ENCODE peak calls at places on chromosomes 12 and 14, in eight cellular contexts. One of them, this sample, is unnamed.

GRCh38 chr14:73576391-73576790 is 7.4 kb downstream of the ACOT2 start:
- DNase-seq in fibroblast of mammary gland: no peak
- DNase-seq in iPS DF 19.7: no peak
- DNase-seq in ELF-1: no peak
- DNase-seq in mucosa of gallbladder: no peak
- DNase-seq in activated CD4-positive, CD25-positive, alpha-beta regulatory T cell: no peak
- DNase-seq in HuH-7: no peak
- DNase-seq in left ventricle myocardium inferior: no peak
- DNase-seq in this sample: no peak

GRCh38 chr12:11814362-11814761 is 164.9 kb downstream of the ETV6 start:
- DNase-seq in fibroblast of mammary gland: peak; percentile 74
- DNase-seq in iPS DF 19.7: no peak
- DNase-seq in ELF-1: no peak
- DNase-seq in mucosa of gallbladder: no peak
- DNase-seq in activated CD4-positive, CD25-positive, alpha-beta regulatory T cell: no peak
- DNase-seq in HuH-7: no peak
- DNase-seq in left ventricle myocardium inferior: no peak
- DNase-seq in this sample: peak; percentile 78

GRCh38 chr14:64191756-64192155 is 102.4 kb downstream of the ESR2 start:
- DNase-seq in fibroblast of mammary gland: peak; percentile 92
- DNase-seq in iPS DF 19.7: no peak
- DNase-seq in ELF-1: no peak
- DNase-seq in mucosa of gallbladder: no peak
- DNase-seq in activated CD4-positive, CD25-positive, alpha-beta regulatory T cell: no peak
- DNase-seq in HuH-7: no peak
- DNase-seq in left ventricle myocardium inferior: no peak
- DNase-seq in this sample: no peak

GRCh38 chr14:101478796-101479410 is 82.4 kb upstream of the DIO3 start:
- DNase-seq in fibroblast of mammary gland: no peak
- DNase-seq in iPS DF 19.7: no peak
- DNase-seq in ELF-1: no peak
- DNase-seq in mucosa of gallbladder: no peak
- DNase-seq in activated CD4-positive, CD25-positive, alpha-beta regulatory T cell: no peak
- DNase-seq in HuH-7: no peak
- DNase-seq in left ventricle myocardium inferior: no peak
- DNase-seq in this sample: no peak

GRCh38 chr12:46354111-46354798 is 18.3 kb downstream of the SLC38A2 start:
- DNase-seq in fibroblast of mammary gland: no peak
- DNase-seq in iPS DF 19.7: no peak
- DNase-seq in ELF-1: no peak
- DNase-seq in mucosa of gallbladder: no peak
- DNase-seq in activated CD4-positive, CD25-positive, alpha-beta regulatory T cell: no peak
- DNase-seq in HuH-7: no peak
- DNase-seq in left ventricle myocardium inferior: no peak
- DNase-seq in this sample: no peak

GRCh38 chr12:118188690-118189371 is 52.9 kb downstream of the PEBP1 start:
- DNase-seq in fibroblast of mammary gland: peak; percentile 55
- DNase-seq in iPS DF 19.7: no peak
- DNase-seq in ELF-1: no peak
- DNase-seq in mucosa of gallbladder: no peak
- DNase-seq in activated CD4-positive, CD25-positive, alpha-beta regulatory T cell: no peak
- DNase-seq in HuH-7: no peak
- DNase-seq in left ventricle myocardium inferior: peak; percentile 38
- DNase-seq in this sample: peak; percentile 82

GRCh38 chr12:122374707-122375106 is 47.8 kb downstream of the CLIP1 start:
- DNase-seq in fibroblast of mammary gland: no peak
- DNase-seq in iPS DF 19.7: no peak
- DNase-seq in ELF-1: no peak
- DNase-seq in mucosa of gallbladder: no peak
- DNase-seq in activated CD4-positive, CD25-positive, alpha-beta regulatory T cell: no peak
- DNase-seq in HuH-7: no peak
- DNase-seq in left ventricle myocardium inferior: no peak
- DNase-seq in this sample: no peak

GRCh38 chr12:121295123-121295745 is 1.3 kb downstream of the CAMKK2 start:
- DNase-seq in fibroblast of mammary gland: no peak
- DNase-seq in iPS DF 19.7: no peak
- DNase-seq in ELF-1: no peak
- DNase-seq in mucosa of gallbladder: no peak
- DNase-seq in activated CD4-positive, CD25-positive, alpha-beta regulatory T cell: no peak
- DNase-seq in HuH-7: peak; percentile 20
- DNase-seq in left ventricle myocardium inferior: no peak
- DNase-seq in this sample: no peak

GRCh38 chr14:35339761-35340406 is 47.7 kb downstream of the PSMA6 start:
- DNase-seq in fibroblast of mammary gland: no peak
- DNase-seq in iPS DF 19.7: no peak
- DNase-seq in ELF-1: no peak
- DNase-seq in mucosa of gallbladder: no peak
- DNase-seq in activated CD4-positive, CD25-positive, alpha-beta regulatory T cell: no peak
- DNase-seq in HuH-7: no peak
- DNase-seq in left ventricle myocardium inferior: no peak
- DNase-seq in this sample: peak; percentile 53

GRCh38 chr12:24776856-24777255 is 172.0 kb downstream of the BCAT1 start:
- DNase-seq in fibroblast of mammary gland: no peak
- DNase-seq in iPS DF 19.7: no peak
- DNase-seq in ELF-1: no peak
- DNase-seq in mucosa of gallbladder: no peak
- DNase-seq in activated CD4-positive, CD25-positive, alpha-beta regulatory T cell: no peak
- DNase-seq in HuH-7: no peak
- DNase-seq in left ventricle myocardium inferior: no peak
- DNase-seq in this sample: no peak

GRCh38 chr12:57166971-57167371 is 19.6 kb upstream of the LRP1-AS start:
- DNase-seq in fibroblast of mammary gland: peak; percentile 90
- DNase-seq in iPS DF 19.7: no peak
- DNase-seq in ELF-1: no peak
- DNase-seq in mucosa of gallbladder: no peak
- DNase-seq in activated CD4-positive, CD25-positive, alpha-beta regulatory T cell: no peak
- DNase-seq in HuH-7: no peak
- DNase-seq in left ventricle myocardium inferior: no peak
- DNase-seq in this sample: no peak

GRCh38 chr14:100059433-100059781 is 5.8 kb upstream of the EVL start:
- DNase-seq in fibroblast of mammary gland: no peak
- DNase-seq in iPS DF 19.7: no peak
- DNase-seq in ELF-1: peak; percentile 90
- DNase-seq in mucosa of gallbladder: peak; percentile 57
- DNase-seq in activated CD4-positive, CD25-positive, alpha-beta regulatory T cell: no peak
- DNase-seq in HuH-7: no peak
- DNase-seq in left ventricle myocardium inferior: no peak
- DNase-seq in this sample: no peak

GRCh38 chr12:131980263-131980662 is 30.5 kb downstream of the EP400 start:
- DNase-seq in fibroblast of mammary gland: peak; percentile 43
- DNase-seq in iPS DF 19.7: no peak
- DNase-seq in ELF-1: no peak
- DNase-seq in mucosa of gallbladder: no peak
- DNase-seq in activated CD4-positive, CD25-positive, alpha-beta regulatory T cell: no peak
- DNase-seq in HuH-7: no peak
- DNase-seq in left ventricle myocardium inferior: no peak
- DNase-seq in this sample: no peak

GRCh38 chr14:66401447-66402095 is 84.6 kb upstream of the CCDC196 start:
- DNase-seq in fibroblast of mammary gland: peak; percentile 16
- DNase-seq in iPS DF 19.7: no peak
- DNase-seq in ELF-1: no peak
- DNase-seq in mucosa of gallbladder: no peak
- DNase-seq in activated CD4-positive, CD25-positive, alpha-beta regulatory T cell: no peak
- DNase-seq in HuH-7: no peak
- DNase-seq in left ventricle myocardium inferior: no peak
- DNase-seq in this sample: peak; percentile 8

GRCh38 chr12:103423061-103423473 is 72.7 kb downstream of the C12orf42 start:
- DNase-seq in fibroblast of mammary gland: no peak
- DNase-seq in iPS DF 19.7: no peak
- DNase-seq in ELF-1: peak; percentile 20
- DNase-seq in mucosa of gallbladder: no peak
- DNase-seq in activated CD4-positive, CD25-positive, alpha-beta regulatory T cell: no peak
- DNase-seq in HuH-7: no peak
- DNase-seq in left ventricle myocardium inferior: no peak
- DNase-seq in this sample: no peak

GRCh38 chr14:93959239-93960107 is 16.9 kb downstream of the ASB2 start:
- DNase-seq in fibroblast of mammary gland: peak; percentile 83
- DNase-seq in iPS DF 19.7: peak; percentile 33
- DNase-seq in ELF-1: peak; percentile 92
- DNase-seq in mucosa of gallbladder: peak; percentile 40
- DNase-seq in activated CD4-positive, CD25-positive, alpha-beta regulatory T cell: peak; percentile 89
- DNase-seq in HuH-7: peak; percentile 75
- DNase-seq in left ventricle myocardium inferior: no peak
- DNase-seq in this sample: peak; percentile 29

GRCh38 chr12:90038290-90038689 is 329.7 kb upstream of the ATP2B1 start:
- DNase-seq in fibroblast of mammary gland: peak; percentile 42
- DNase-seq in iPS DF 19.7: no peak
- DNase-seq in ELF-1: no peak
- DNase-seq in mucosa of gallbladder: no peak
- DNase-seq in activated CD4-positive, CD25-positive, alpha-beta regulatory T cell: no peak
- DNase-seq in HuH-7: no peak
- DNase-seq in left ventricle myocardium inferior: no peak
- DNase-seq in this sample: no peak

GRCh38 chr14:85243306-85243705 is 286.6 kb upstream of the FLRT2 start:
- DNase-seq in fibroblast of mammary gland: no peak
- DNase-seq in iPS DF 19.7: no peak
- DNase-seq in ELF-1: no peak
- DNase-seq in mucosa of gallbladder: no peak
- DNase-seq in activated CD4-positive, CD25-positive, alpha-beta regulatory T cell: no peak
- DNase-seq in HuH-7: no peak
- DNase-seq in left ventricle myocardium inferior: no peak
- DNase-seq in this sample: peak; percentile 6

GRCh38 chr14:25055998-25056687 is 6.2 kb upstream of the STXBP6 start:
- DNase-seq in fibroblast of mammary gland: peak; percentile 63
- DNase-seq in iPS DF 19.7: no peak
- DNase-seq in ELF-1: no peak
- DNase-seq in mucosa of gallbladder: no peak
- DNase-seq in activated CD4-positive, CD25-positive, alpha-beta regulatory T cell: no peak
- DNase-seq in HuH-7: no peak
- DNase-seq in left ventricle myocardium inferior: no peak
- DNase-seq in this sample: no peak